ENCODE peak calls at places on chromosomes 16 and 17, in ten cellular contexts. I, C, Y, H, D, L, A, M, R and X are unnamed samples.

GRCh38 chr17:50680126-50680525 is 27.6 kb downstream of the ANKRD40 start:
- DNase-seq in A (no peak), I (no peak), M (no peak), Y (no peak), L (no peak), R (no peak), D (no peak), H (no peak), C (no peak), X (no peak)

GRCh38 chr16:29663020-29663828 is at the start of gene SPN:
- DNase-seq in A (no peak), R (no peak), D (no peak), I (no peak), C (no peak), M (no peak), Y (no peak), L (no peak), H (peak), X (no peak)

GRCh38 chr16:27824786-27825185 is 238.7 kb downstream of the GSG1L start:
- DNase-seq in I (no peak), Y (no peak), D (no peak), A (no peak), H (no peak), R (no peak), C (no peak), L (no peak), M (no peak), X (no peak)

GRCh38 chr16:82995927-82996441 is 369.2 kb downstream of the CDH13 start:
- DNase-seq in M (peak), I (peak), A (peak), C (no peak), R (no peak), Y (peak), H (no peak), D (peak), L (peak), X (peak)

GRCh38 chr17:31726980-31727427 is 132.0 kb downstream of the COPRS start:
- DNase-seq in R (no peak), C (no peak), L (peak), D (no peak), Y (peak), A (no peak), I (no peak), M (no peak), H (no peak), X (no peak)

GRCh38 chr17:73357981-73358380 is 46.2 kb upstream of the CDC42EP4 start:
- DNase-seq in L (no peak), M (no peak), A (no peak), D (no peak), R (no peak), C (no peak), I (no peak), H (no peak), Y (no peak), X (no peak)

GRCh38 chr17:42698736-42699414 is 16.5 kb downstream of the CNTNAP1 start:
- DNase-seq in L (no peak), M (no peak), R (no peak), Y (peak), D (peak), C (no peak), H (no peak), I (peak), A (no peak), X (no peak)

GRCh38 chr16:1158456-1159324 is 5.8 kb downstream of the CACNA1H start:
- DNase-seq in H (no peak), A (no peak), Y (peak), D (no peak), C (no peak), I (peak), M (no peak), R (no peak), L (no peak), X (no peak)

GRCh38 chr16:84175351-84176081 is 11.3 kb downstream of the TAF1C start:
- DNase-seq in H (no peak), M (peak), D (no peak), L (peak), Y (no peak), C (peak), R (peak), A (peak), I (peak), X (no peak)

GRCh38 chr16:82653550-82654511 is 27.1 kb downstream of the CDH13 start:
- DNase-seq in L (peak), A (no peak), Y (peak), R (no peak), C (peak), H (no peak), M (peak), D (peak), I (no peak), X (peak)

GRCh38 chr17:37068266-37068665 is 119.5 kb downstream of the AATF start:
- DNase-seq in D (no peak), Y (no peak), I (no peak), H (no peak), A (no peak), R (no peak), L (no peak), M (no peak), C (no peak), X (no peak)

GRCh38 chr17:61669522-61669921 is 78.5 kb upstream of the NACA2 start:
- DNase-seq in M (no peak), L (no peak), R (no peak), I (no peak), C (no peak), Y (no peak), A (peak), H (no peak), D (no peak), X (no peak)

GRCh38 chr17:77528516-77529327 is 388.0 kb downstream of the SEC14L1 start:
- DNase-seq in D (no peak), R (no peak), I (no peak), M (no peak), Y (no peak), H (no peak), A (no peak), L (no peak), C (no peak), X (no peak)

GRCh38 chr17:69710926-69711325 is 296.4 kb downstream of the MAP2K6 start:
- DNase-seq in C (no peak), L (peak), M (no peak), D (no peak), A (no peak), I (no peak), Y (no peak), R (no peak), H (no peak), X (peak)

GRCh38 chr17:37492167-37492566 is 2.5 kb downstream of the DUSP14 start:
- DNase-seq in A (no peak), Y (no peak), H (no peak), R (no peak), D (no peak), L (no peak), I (no peak), C (no peak), M (no peak), X (no peak)

GRCh38 chr17:1224330-1224729 is 44.5 kb upstream of the ABR start:
- DNase-seq in I (peak), R (no peak), L (no peak), D (no peak), M (no peak), Y (no peak), A (no peak), H (no peak), C (no peak), X (no peak)

GRCh38 chr17:70319516-70319915 is 150.2 kb downstream of the KCNJ2 start:
- DNase-seq in L (no peak), R (no peak), A (no peak), C (no peak), I (no peak), M (no peak), D (no peak), H (no peak), Y (no peak), X (no peak)

GRCh38 chr16:51374346-51374745 is 223.3 kb upstream of the SALL1 start:
- DNase-seq in H (no peak), R (no peak), C (no peak), D (peak), I (no peak), L (peak), Y (peak), A (no peak), M (peak), X (peak)

GRCh38 chr16:86010680-86011141 is 111.7 kb downstream of the IRF8 start:
- DNase-seq in R (no peak), A (no peak), C (no peak), Y (no peak), M (no peak), L (no peak), D (no peak), I (no peak), H (no peak), X (no peak)

GRCh38 chr16:78748471-78748929 is 649.0 kb downstream of the WWOX start:
- DNase-seq in M (no peak), A (no peak), C (no peak), I (no peak), L (peak), Y (no peak), H (no peak), D (no peak), R (peak), X (no peak)

GRCh38 chr17:77846531-77847085 is 111.9 kb upstream of the TNRC6C start:
- DNase-seq in D (no peak), C (no peak), Y (no peak), H (no peak), A (peak), I (no peak), L (no peak), R (no peak), M (no peak), X (no peak)

GRCh38 chr17:1487939-1488825 is 4.3 kb downstream of the MYO1C start:
- DNase-seq in C (peak), R (peak), M (peak), H (peak), I (peak), D (peak), Y (peak), A (no peak), L (peak), X (no peak)

GRCh38 chr17:59234631-59235030 is 14.3 kb downstream of the GDPD1 start:
- DNase-seq in Y (no peak), I (no peak), H (no peak), R (no peak), M (no peak), C (no peak), L (no peak), A (no peak), D (no peak), X (no peak)

GRCh38 chr16:1903845-1904820 is 14.1 kb downstream of the HS3ST6 start:
- DNase-seq in I (no peak), C (no peak), M (no peak), H (no peak), L (no peak), D (no peak), Y (no peak), R (no peak), A (no peak), X (no peak)

GRCh38 chr16:82603784-82604411 is 22.9 kb upstream of the CDH13 start:
- DNase-seq in C (no peak), L (peak), A (no peak), I (peak), D (no peak), Y (peak), R (peak), H (no peak), M (peak), X (peak)

GRCh38 chr17:332558-333322 is 19.9 kb downstream of the RPH3AL start:
- DNase-seq in H (no peak), L (peak), M (peak), R (no peak), Y (no peak), I (no peak), D (no peak), C (no peak), A (no peak), X (no peak)

GRCh38 chr16:3645504-3646347 is 8.8 kb upstream of the DNASE1 start:
- DNase-seq in I (no peak), L (no peak), M (no peak), C (no peak), D (no peak), R (no peak), Y (no peak), H (no peak), A (no peak), X (no peak)

GRCh38 chr17:72719582-72720493 is 372.6 kb downstream of the SLC39A11 start:
- DNase-seq in L (no peak), R (no peak), C (peak), Y (no peak), H (no peak), D (peak), M (no peak), I (no peak), A (no peak), X (no peak)

GRCh38 chr17:72465191-72466024 is 344.6 kb downstream of the SOX9 start:
- DNase-seq in D (peak), A (no peak), Y (peak), I (peak), H (no peak), M (peak), C (no peak), L (peak), R (no peak), X (peak)

GRCh38 chr17:65749479-65749878 is 188.0 kb upstream of the AXIN2 start:
- DNase-seq in L (peak), I (no peak), C (no peak), M (no peak), Y (peak), H (no peak), A (no peak), D (peak), R (no peak), X (no peak)

GRCh38 chr17:29645516-29646051 is 22.9 kb upstream of the CORO6 start:
- DNase-seq in A (no peak), I (peak), H (no peak), D (no peak), L (peak), M (no peak), C (no peak), Y (peak), R (peak), X (no peak)

GRCh38 chr17:68562736-68563135 is 38.4 kb downstream of the FAM20A start:
- DNase-seq in H (no peak), D (no peak), I (no peak), L (no peak), A (no peak), R (no peak), Y (no peak), M (no peak), C (no peak), X (no peak)

GRCh38 chr17:39576187-39576586 is 31.5 kb downstream of the NEUROD2 start:
- DNase-seq in I (no peak), C (no peak), L (peak), H (no peak), R (no peak), D (no peak), Y (peak), A (no peak), M (no peak), X (no peak)

GRCh38 chr16:27777527-27777926 is 227.6 kb downstream of the KATNIP start:
- DNase-seq in D (no peak), A (no peak), R (no peak), C (no peak), M (no peak), I (no peak), H (no peak), Y (no peak), L (no peak), X (no peak)

GRCh38 chr17:49817993-49818392 is 29.5 kb downstream of the KAT7 start:
- DNase-seq in M (no peak), Y (no peak), I (no peak), D (no peak), A (no peak), C (peak), R (no peak), H (no peak), L (no peak), X (no peak)

GRCh38 chr16:87664792-87665191 is 62.5 kb downstream of the JPH3 start:
- DNase-seq in A (no peak), D (no peak), L (no peak), I (no peak), R (no peak), Y (no peak), H (no peak), M (no peak), C (no peak), X (no peak)

GRCh38 chr17:43701318-43701743 is 39.6 kb upstream of the MEOX1 start:
- DNase-seq in D (peak), L (no peak), Y (peak), R (no peak), I (no peak), H (no peak), A (no peak), C (peak), M (peak), X (no peak)

GRCh38 chr16:2426941-2427361 is 2.3 kb upstream of the CCNF start:
- DNase-seq in A (no peak), M (no peak), D (no peak), H (no peak), I (no peak), C (no peak), L (peak), R (no peak), Y (peak), X (no peak)

GRCh38 chr17:18261146-18261515 is 669 bp downstream of the MIEF2 start:
- DNase-seq in Y (peak), A (no peak), H (no peak), I (peak), M (peak), R (peak), C (no peak), L (peak), D (peak), X (peak)